ENCODE peak calls at places on chromosomes 5 and 9, in five cellular contexts. M, L, K, P and J are unnamed samples.

GRCh38 chr5:149550267-149550582 is 1.0 kb downstream of the CSNK1A1 start:
- DNase-seq in M (no peak), L (no peak), K (no peak), P (no peak), J (no peak)

GRCh38 chr5:135244620-135245021 is 154.4 kb downstream of the MACROH2A1 start:
- DNase-seq in M (peak; percentile 70), L (peak; percentile 34), K (no peak), P (no peak), J (no peak)

GRCh38 chr5:179410291-179411160 is 65.3 kb upstream of the ADAMTS2 start:
- DNase-seq in M (peak; percentile 66), L (peak; percentile 44), K (no peak), P (no peak), J (peak; percentile 67)

GRCh38 chr9:116549061-116549664 is 137.9 kb upstream of the TRIM32 start:
- DNase-seq in M (peak; percentile 85), L (peak; percentile 94), K (no peak), P (peak; percentile 81), J (peak; percentile 85)

GRCh38 chr5:66744040-66744439 is 147.8 kb downstream of the MAST4 start:
- DNase-seq in M (no peak), L (no peak), K (no peak), P (peak; percentile 44), J (no peak)

GRCh38 chr9:14136646-14137370 is 177.1 kb downstream of the NFIB start:
- DNase-seq in M (no peak), L (no peak), K (peak; percentile 62), P (no peak), J (no peak)

GRCh38 chr5:151081426-151082273 is 816 bp upstream of the TNIP1 start:
- DNase-seq in M (no peak), L (no peak), K (peak; percentile 29), P (no peak), J (no peak)

GRCh38 chr5:152309926-152310450 is 95.1 kb downstream of the NMUR2 start:
- DNase-seq in M (no peak), L (no peak), K (no peak), P (no peak), J (no peak)

GRCh38 chr9:124290743-124291554 is 33.2 kb downstream of the NEK6 start:
- DNase-seq in M (no peak), L (no peak), K (no peak), P (no peak), J (no peak)

GRCh38 chr5:9507974-9508373 is 37.9 kb downstream of the SEMA5A start:
- DNase-seq in M (no peak), L (no peak), K (no peak), P (no peak), J (no peak)

GRCh38 chr5:143023447-143024096 is 253.4 kb downstream of the ARHGAP26 start:
- DNase-seq in M (no peak), L (no peak), K (no peak), P (peak; percentile 42), J (peak; percentile 87)

GRCh38 chr9:134168731-134169130 is 4.4 kb upstream of the RNU6ATAC start:
- DNase-seq in M (no peak), L (no peak), K (no peak), P (no peak), J (no peak)

GRCh38 chr5:10735569-10736255 is 25.3 kb downstream of the DAP start:
- DNase-seq in M (no peak), L (no peak), K (no peak), P (no peak), J (no peak)

GRCh38 chr9:28774433-28775029 is 1201.2 kb upstream of the C9orf72 start:
- DNase-seq in M (no peak), L (no peak), K (peak; percentile 52), P (no peak), J (no peak)

GRCh38 chr9:71249729-71250317 is 128.4 kb upstream of the TRPM3 start:
- DNase-seq in M (no peak), L (no peak), K (peak; percentile 12), P (no peak), J (no peak)

GRCh38 chr5:138441221-138441620 is 2.4 kb downstream of the REEP2 start:
- DNase-seq in M (no peak), L (no peak), K (no peak), P (no peak), J (no peak)

GRCh38 chr5:151222769-151223446 is 984 bp downstream of the CCDC69 start:
- DNase-seq in M (no peak), L (no peak), K (no peak), P (peak; percentile 53), J (peak; percentile 88)

GRCh38 chr9:89387970-89388867 is 69.9 kb downstream of the SECISBP2 start:
- DNase-seq in M (no peak), L (no peak), K (no peak), P (peak; percentile 57), J (no peak)

GRCh38 chr5:138488481-138488945 is 23.2 kb downstream of the EGR1 start:
- DNase-seq in M (no peak), L (peak; percentile 80), K (no peak), P (no peak), J (no peak)

GRCh38 chr9:71121275-71122168 is at the start of gene TRPM3:
- DNase-seq in M (no peak), L (peak; percentile 71), K (no peak), P (no peak), J (no peak)

GRCh38 chr9:86304236-86304730 is 21.9 kb upstream of the ISCA1 start:
- DNase-seq in M (no peak), L (no peak), K (no peak), P (no peak), J (no peak)

GRCh38 chr5:56917534-56917933 is 8.1 kb downstream of the SETD9 start:
- DNase-seq in M (no peak), L (no peak), K (no peak), P (no peak), J (peak; percentile 80)

GRCh38 chr5:137365126-137365865 is 133.8 kb downstream of the SPOCK1 start:
- DNase-seq in M (no peak), L (no peak), K (no peak), P (no peak), J (no peak)

GRCh38 chr5:92268343-92268742 is 885.2 kb upstream of the ARRDC3 start:
- DNase-seq in M (no peak), L (no peak), K (no peak), P (no peak), J (no peak)

GRCh38 chr5:41869739-41870620 is at the start of gene OXCT1:
- DNase-seq in M (peak; percentile 86), L (peak; percentile 89), K (peak; percentile 96), P (peak; percentile 88), J (peak; percentile 93)

GRCh38 chr5:107517185-107517868 is 153.4 kb downstream of the EFNA5 start:
- DNase-seq in M (no peak), L (no peak), K (no peak), P (no peak), J (no peak)

GRCh38 chr9:116124472-116125040 is 29.0 kb upstream of the PAPPA start:
- DNase-seq in M (no peak), L (no peak), K (no peak), P (no peak), J (no peak)

GRCh38 chr5:67677422-67677970 is 480.9 kb upstream of the CD180 start:
- DNase-seq in M (no peak), L (no peak), K (no peak), P (no peak), J (no peak)

GRCh38 chr5:40037703-40038102 is 612.9 kb upstream of the DAB2 start:
- DNase-seq in M (no peak), L (no peak), K (no peak), P (no peak), J (no peak)

GRCh38 chr9:132114102-132114707 is 34.5 kb upstream of the MED27 start:
- DNase-seq in M (no peak), L (peak; percentile 90), K (no peak), P (peak; percentile 71), J (no peak)

GRCh38 chr5:151924564-151925395 is at the start of gene GLRA1:
- DNase-seq in M (no peak), L (peak; percentile 79), K (peak; percentile 13), P (peak; percentile 68), J (peak; percentile 76)